ENCODE peak calls at places on chromosomes 7 and 10, in nine cellular contexts. I is NB4; U is activated T-cell treated with anti-CD3 and anti-CD28 coated beads, Interleukin-2, amount 50 U/mL, for 1 hour; Y is adipocyte; F is ureter; A is sigmoid colon; K is NCI-H2029; N is nephron progenitor cell; E is fibroblast of lung. V is an unnamed sample.

GRCh38 chr7:111126987-111127386 is 36.1 kb downstream of the LRRN3 start:
- DNase-seq in A (no peak), Y (no peak), N (no peak), K (no peak), F (no peak), I (peak), E (peak), U (no peak), V (no peak)

GRCh38 chr7:30430300-30430699 is 48.3 kb downstream of the NOD1 start:
- DNase-seq in I (peak), Y (no peak), U (no peak), K (peak), A (peak), F (peak), N (no peak), E (no peak), V (peak)

GRCh38 chr10:130711072-130711471 is 574.9 kb downstream of the GLRX3 start:
- DNase-seq in K (no peak), U (no peak), N (no peak), Y (no peak), I (no peak), A (no peak), E (no peak), F (no peak), V (no peak)

GRCh38 chr10:100872034-100872791 is 40.5 kb upstream of the SLF2 start:
- DNase-seq in I (peak), K (no peak), Y (peak), E (peak), U (peak), A (no peak), N (peak), F (no peak), V (no peak)

GRCh38 chr7:41955475-41956243 is 252.8 kb upstream of the INHBA start:
- DNase-seq in N (peak), F (peak), A (peak), Y (peak), U (no peak), E (peak), K (no peak), I (peak), V (peak)

GRCh38 chr10:6657669-6658068 is 77.6 kb upstream of the PRKCQ start:
- DNase-seq in U (no peak), I (no peak), E (no peak), A (no peak), K (no peak), Y (no peak), F (no peak), N (no peak), V (no peak)

GRCh38 chr10:113179270-113179669 is 229.2 kb downstream of the TCF7L2 start:
- DNase-seq in Y (no peak), F (no peak), A (no peak), I (peak), K (no peak), U (no peak), N (no peak), E (no peak), V (no peak)

GRCh38 chr7:12581897-12582296 is 11.4 kb downstream of the SCIN start:
- DNase-seq in N (no peak), I (no peak), A (no peak), Y (peak), U (no peak), F (no peak), K (no peak), E (peak), V (no peak)

GRCh38 chr7:57328963-57329362 is 121.0 kb upstream of the ZNF716 start:
- DNase-seq in A (no peak), K (no peak), N (no peak), F (no peak), Y (no peak), E (no peak), I (no peak), U (no peak), V (no peak)

GRCh38 chr7:132102942-132103341 is 473.3 kb downstream of the PLXNA4 start:
- DNase-seq in Y (no peak), U (no peak), E (no peak), I (no peak), A (no peak), F (no peak), N (no peak), K (no peak), V (no peak)

GRCh38 chr10:114523876-114524275 is 119.6 kb upstream of the AFAP1L2 start:
- DNase-seq in U (no peak), F (no peak), E (no peak), Y (no peak), N (no peak), A (no peak), I (no peak), K (no peak), V (no peak)

V was measured in Peyer's patch.